ENCODE peak calls at places on chromosomes 11 and 22, in eight cellular contexts. M is heart left ventricle; R is small intestine; T is dorsolateral prefrontal cortex; Y is naive thymus-derived CD4-positive, alpha-beta T cell; W is right lobe of liver; A is substantia nigra; C is H1. V is an unnamed sample.

GRCh38 chr11:9565822-9566560 is 7.5 kb upstream of the WEE1 start:
- DNase-seq in M (no peak), R (peak), T (no peak), Y (no peak), W (no peak), A (no peak), C (no peak), V (no peak)

GRCh38 chr11:44592125-44592643 is 26.7 kb downstream of the CD82 start:
- DNase-seq in M (no peak), R (no peak), T (no peak), Y (no peak), W (no peak), A (no peak), C (no peak), V (no peak)

GRCh38 chr22:30204015-30204741 is 42.4 kb downstream of the LIF start:
- DNase-seq in M (no peak), R (no peak), T (no peak), Y (no peak), W (peak), A (no peak), C (no peak), V (no peak)

GRCh38 chr11:17593466-17594245 is 46.6 kb downstream of the OTOG start:
- DNase-seq in M (no peak), R (no peak), T (no peak), Y (no peak), W (no peak), A (no peak), C (peak), V (no peak)

GRCh38 chr11:14668733-14669301 is 25.2 kb downstream of the PDE3B start:
- DNase-seq in M (no peak), R (no peak), T (no peak), Y (no peak), W (no peak), A (no peak), C (no peak), V (no peak)

GRCh38 chr11:126277780-126278179 is 5.1 kb upstream of the TIRAP start:
- DNase-seq in M (no peak), R (no peak), T (no peak), Y (no peak), W (peak), A (no peak), C (no peak), V (no peak)

GRCh38 chr11:86212212-86212611 is 32.3 kb upstream of the EED start:
- DNase-seq in M (no peak), R (peak), T (no peak), Y (no peak), W (no peak), A (no peak), C (no peak), V (no peak)

GRCh38 chr11:36426226-36426848 is 83.7 kb downstream of the TRAF6 start:
- DNase-seq in M (no peak), R (peak), T (no peak), Y (no peak), W (no peak), A (no peak), C (no peak), V (no peak)

GRCh38 chr11:95788921-95789505 is 569 bp downstream of the FAM76B start:
- DNase-seq in M (no peak), R (no peak), T (peak), Y (peak), W (no peak), A (no peak), C (no peak), V (no peak)

GRCh38 chr11:2779981-2780849 is 80.4 kb upstream of the KCNQ1OT1 start:
- DNase-seq in M (peak), R (no peak), T (peak), Y (no peak), W (peak), A (no peak), C (peak), V (peak)

GRCh38 chr11:11268706-11269105 is 84.3 kb downstream of the CSNK2A3 start:
- DNase-seq in M (no peak), R (no peak), T (no peak), Y (no peak), W (no peak), A (no peak), C (no peak), V (no peak)

GRCh38 chr11:107598225-107599139 is 7.5 kb downstream of the ELMOD1 start:
- DNase-seq in M (no peak), R (peak), T (no peak), Y (no peak), W (peak), A (no peak), C (peak), V (peak)

GRCh38 chr11:112590778-112591177 is 330.1 kb upstream of the PLET1 start:
- DNase-seq in M (no peak), R (no peak), T (no peak), Y (no peak), W (no peak), A (no peak), C (no peak), V (no peak)

GRCh38 chr11:34072041-34072440 is 20.5 kb downstream of the CAPRIN1 start:
- DNase-seq in M (no peak), R (no peak), T (no peak), Y (no peak), W (no peak), A (no peak), C (no peak), V (no peak)

GRCh38 chr11:35216962-35217667 is 78.1 kb downstream of the CD44 start:
- DNase-seq in M (no peak), R (no peak), T (no peak), Y (peak), W (no peak), A (no peak), C (no peak), V (no peak)

GRCh38 chr22:42189761-42190160 is 59.2 kb upstream of the CYP2D6 start:
- DNase-seq in M (no peak), R (no peak), T (no peak), Y (no peak), W (no peak), A (no peak), C (no peak), V (no peak)

GRCh38 chr11:12625438-12626071 is 48.7 kb upstream of the TEAD1 start:
- DNase-seq in M (no peak), R (no peak), T (no peak), Y (no peak), W (no peak), A (no peak), C (no peak), V (no peak)

GRCh38 chr11:75520688-75521087 is 5.1 kb downstream of the GDPD5 start:
- DNase-seq in M (no peak), R (no peak), T (no peak), Y (no peak), W (peak), A (no peak), C (no peak), V (no peak)

GRCh38 chr11:117589024-117589423 is 208.0 kb downstream of the DSCAML1 start:
- DNase-seq in M (no peak), R (no peak), T (no peak), Y (no peak), W (no peak), A (no peak), C (no peak), V (no peak)

GRCh38 chr11:280762-281485 is 2.7 kb downstream of the NLRP6 start:
- DNase-seq in M (no peak), R (peak), T (no peak), Y (peak), W (peak), A (no peak), C (peak), V (peak)

GRCh38 chr11:60629399-60629798 is 70.0 kb upstream of the MS4A8 start:
- DNase-seq in M (no peak), R (peak), T (no peak), Y (no peak), W (no peak), A (no peak), C (no peak), V (no peak)

GRCh38 chr11:18379201-18379600 is 15.2 kb upstream of the LDHA start:
- DNase-seq in M (no peak), R (no peak), T (no peak), Y (no peak), W (no peak), A (no peak), C (no peak), V (no peak)

GRCh38 chr22:35021166-35021565 is 44.8 kb upstream of the ISX start:
- DNase-seq in M (no peak), R (peak), T (no peak), Y (no peak), W (no peak), A (no peak), C (no peak), V (no peak)

GRCh38 chr11:11115475-11115874 is 237.6 kb downstream of the CSNK2A3 start:
- DNase-seq in M (no peak), R (no peak), T (no peak), Y (no peak), W (no peak), A (no peak), C (no peak), V (no peak)

GRCh38 chr11:74255741-74256369 is 55.6 kb downstream of the P4HA3 start:
- DNase-seq in M (peak), R (peak), T (no peak), Y (peak), W (no peak), A (no peak), C (peak), V (peak)

DNA sequence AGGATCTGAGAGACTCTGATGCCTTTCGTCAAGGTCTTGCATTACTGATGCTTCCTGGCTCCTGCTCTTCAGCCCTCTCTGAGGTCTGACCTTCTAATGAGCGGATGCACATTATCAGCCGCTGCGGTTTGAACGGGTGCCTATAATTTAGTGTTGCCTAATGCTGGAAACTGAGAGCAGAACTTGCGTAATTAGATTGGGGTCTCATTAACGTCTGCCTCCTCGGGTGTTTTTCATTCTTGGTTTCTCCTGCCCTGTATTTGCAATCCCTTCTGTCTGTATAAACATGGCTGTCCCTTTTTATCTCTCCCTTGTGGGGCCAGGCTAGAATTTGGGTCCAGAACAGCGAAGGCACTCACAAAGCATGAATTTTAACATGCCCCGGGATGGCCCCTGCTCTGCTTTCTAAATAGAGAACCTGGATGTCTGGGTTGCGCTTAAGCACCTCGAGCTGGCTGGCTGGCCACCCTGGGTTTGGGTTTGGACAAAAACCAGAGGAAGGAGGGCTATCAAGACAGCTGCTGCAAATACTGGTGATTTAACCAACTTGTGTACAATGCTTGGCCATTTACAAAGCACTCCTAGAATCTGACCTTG is 118.6 kb downstream of the TIMP3 start:
- DNase-seq in M (peak), R (no peak), T (no peak), Y (no peak), W (no peak), A (no peak), C (no peak), V (no peak)
- H3K27ac ChIP-seq in M (no peak), R (no peak), T (no peak), Y (no peak), W (no peak), A (no peak), C (no peak), V (no peak)

GRCh38 chr11:76605338-76606074 is 65.0 kb downstream of the LRRC32 start:
- DNase-seq in M (no peak), R (peak), T (no peak), Y (no peak), W (no peak), A (no peak), C (no peak), V (no peak)

GRCh38 chr11:76604081-76604601 is 66.4 kb downstream of the LRRC32 start:
- DNase-seq in M (no peak), R (no peak), T (peak), Y (no peak), W (no peak), A (no peak), C (peak), V (no peak)

GRCh38 chr11:76604652-76605241 is 65.8 kb downstream of the LRRC32 start:
- DNase-seq in M (peak), R (no peak), T (no peak), Y (no peak), W (peak), A (peak), C (no peak), V (no peak)

GRCh38 chr11:76607431-76607830 is 63.1 kb downstream of the LRRC32 start:
- DNase-seq in M (no peak), R (no peak), T (no peak), Y (no peak), W (no peak), A (no peak), C (no peak), V (no peak)

DNA sequence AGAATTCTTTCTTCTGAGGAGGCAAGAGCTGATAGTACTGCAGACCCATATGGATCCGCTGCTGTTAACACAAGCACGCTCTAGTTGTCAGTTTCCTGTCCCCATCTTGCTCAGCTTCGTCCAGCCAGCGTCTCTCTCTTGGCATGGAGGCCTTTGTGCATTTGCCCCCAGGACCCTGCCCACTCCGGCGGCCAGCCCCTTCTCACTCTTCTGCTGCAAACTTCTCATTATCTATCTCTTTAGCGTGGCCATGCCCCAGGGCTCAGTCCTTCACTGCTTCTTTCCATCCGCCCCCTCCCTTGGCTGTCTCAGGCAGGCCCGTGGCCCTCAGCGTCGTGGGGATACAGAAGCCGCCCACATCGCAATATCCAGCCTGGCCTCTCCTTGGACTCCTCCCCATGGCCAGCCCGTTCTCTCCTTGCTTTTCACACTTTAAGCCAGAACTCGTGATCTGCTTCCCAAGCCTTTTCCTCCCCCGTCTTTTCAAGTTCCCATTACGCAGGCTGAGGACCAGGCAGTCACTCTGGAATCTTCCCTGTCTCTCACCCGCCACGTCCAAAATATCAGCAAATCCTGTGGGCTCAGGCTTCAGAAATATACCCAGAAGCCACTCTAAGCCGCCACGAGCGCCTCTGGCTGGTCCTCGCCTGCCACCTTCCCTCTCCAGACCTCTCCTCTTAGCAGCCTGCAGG is 64.3 kb downstream of the LRRC32 start:
- DNase-seq in M (peak), R (no peak), T (no peak), Y (no peak), W (no peak), A (no peak), C (peak), V (no peak)
- H3K27ac ChIP-seq in M (peak), R (peak), T (no peak), Y (no peak), W (peak), A (no peak), C (no peak), V (no peak)

DNA sequence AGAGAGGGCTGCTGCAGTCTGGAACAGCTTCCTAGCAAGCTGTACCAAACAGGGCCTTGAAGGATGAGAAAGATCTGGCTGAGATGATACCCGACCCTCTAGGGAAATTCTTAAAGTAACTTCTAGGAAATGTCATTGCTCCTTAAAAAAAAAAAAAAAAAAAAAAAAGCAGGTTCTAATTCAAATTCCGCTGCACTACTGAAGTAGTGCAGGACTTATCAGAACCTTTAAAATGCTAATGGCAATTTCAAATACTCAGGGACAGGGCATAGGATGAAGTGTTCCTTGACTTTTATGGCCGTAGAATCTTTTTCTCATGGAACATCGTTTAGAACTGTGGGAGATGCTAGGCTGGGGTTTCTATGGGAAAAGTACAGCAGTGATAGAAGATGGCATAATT is 13.1 kb downstream of the MIAT start:
- DNase-seq in M (no peak), R (no peak), T (no peak), Y (no peak), W (no peak), A (no peak), C (no peak), V (no peak)
- H3K27ac ChIP-seq in M (no peak), R (no peak), T (no peak), Y (peak), W (no peak), A (no peak), C (no peak), V (peak)

DNA sequence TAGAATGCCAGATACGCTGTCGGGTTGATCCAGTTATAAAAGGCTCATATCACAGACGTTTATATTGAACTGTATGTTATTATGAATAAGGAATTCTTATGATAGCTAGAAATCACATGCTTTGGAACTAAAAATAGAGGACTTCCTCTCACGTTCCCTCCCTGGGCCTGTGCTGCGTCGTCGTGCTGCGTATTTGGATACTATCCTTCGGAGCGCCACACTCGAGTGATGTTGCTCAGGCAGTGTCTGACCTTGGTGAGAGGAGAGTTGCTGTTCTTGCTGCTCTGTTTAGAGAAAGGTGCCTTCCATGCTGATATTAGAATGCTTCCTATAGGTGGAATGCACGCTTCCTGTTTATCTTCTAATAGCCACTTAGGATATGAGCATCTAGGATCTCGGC is 20.2 kb upstream of the ST14 start:
- DNase-seq in M (peak), R (no peak), T (no peak), Y (no peak), W (no peak), A (no peak), C (no peak), V (no peak)
- H3K27ac ChIP-seq in M (peak), R (no peak), T (peak), Y (no peak), W (no peak), A (no peak), C (no peak), V (no peak)

GRCh38 chr22:46287873-46288751 is 8.6 kb upstream of the GTSE1 start:
- DNase-seq in M (peak), R (peak), T (no peak), Y (no peak), W (no peak), A (no peak), C (no peak), V (peak)
- H3K27ac ChIP-seq in M (peak), R (peak), T (no peak), Y (no peak), W (peak), A (no peak), C (no peak), V (peak)

DNA sequence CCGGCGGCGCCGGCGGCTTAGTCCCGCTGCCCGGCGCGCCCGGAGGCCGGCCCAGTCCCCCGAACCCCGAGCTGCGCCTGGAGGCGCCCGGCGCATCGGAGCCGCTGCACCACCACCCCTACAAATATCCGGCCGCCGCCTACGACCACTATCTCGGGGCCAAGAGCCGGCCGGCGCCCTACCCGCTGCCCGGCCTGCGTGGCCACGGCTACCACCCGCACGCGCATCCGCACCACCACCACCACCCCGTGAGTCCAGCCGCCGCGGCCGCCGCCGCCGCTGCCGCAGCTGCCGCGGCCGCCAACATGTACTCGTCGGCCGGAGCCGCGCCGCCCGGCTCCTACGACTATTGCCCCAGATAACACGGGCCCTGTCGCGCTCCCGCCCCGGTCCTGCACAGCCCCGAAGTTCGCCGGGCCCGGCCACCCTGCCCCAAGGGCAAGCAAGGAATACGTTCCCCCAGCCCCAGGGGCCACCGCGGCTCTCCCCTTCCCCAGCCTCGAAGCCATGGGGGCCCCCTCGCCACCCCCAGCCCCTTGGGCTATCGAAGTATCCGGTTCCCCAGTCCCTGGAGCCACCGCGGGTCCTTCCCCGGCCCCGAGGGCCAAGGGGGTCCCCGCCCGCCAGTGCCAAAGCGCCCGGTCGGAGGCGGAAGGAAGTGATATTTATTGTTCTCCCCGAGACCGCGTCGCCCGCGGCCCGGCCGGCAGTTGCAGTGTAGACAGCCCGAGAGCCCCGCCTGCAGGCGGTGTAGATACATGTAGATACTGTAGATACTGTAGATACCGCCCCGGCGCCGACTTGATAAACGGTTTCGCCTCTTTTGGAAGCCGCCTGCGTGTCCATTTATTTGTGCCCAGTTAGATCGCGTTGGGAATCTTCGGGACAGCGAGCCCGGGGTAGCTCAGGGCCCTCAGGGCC is 6.2 kb downstream of the TBX1 start:
- DNase-seq in M (peak), R (peak), T (no peak), Y (no peak), W (peak), A (no peak), C (peak), V (peak)
- H3K27ac ChIP-seq in M (no peak), R (no peak), T (no peak), Y (no peak), W (no peak), A (no peak), C (no peak), V (peak)

GRCh38 chr11:25298450-25298849 is 801.6 kb downstream of the LUZP2 start:
- DNase-seq in M (no peak), R (no peak), T (no peak), Y (no peak), W (no peak), A (no peak), C (no peak), V (no peak)

DNA sequence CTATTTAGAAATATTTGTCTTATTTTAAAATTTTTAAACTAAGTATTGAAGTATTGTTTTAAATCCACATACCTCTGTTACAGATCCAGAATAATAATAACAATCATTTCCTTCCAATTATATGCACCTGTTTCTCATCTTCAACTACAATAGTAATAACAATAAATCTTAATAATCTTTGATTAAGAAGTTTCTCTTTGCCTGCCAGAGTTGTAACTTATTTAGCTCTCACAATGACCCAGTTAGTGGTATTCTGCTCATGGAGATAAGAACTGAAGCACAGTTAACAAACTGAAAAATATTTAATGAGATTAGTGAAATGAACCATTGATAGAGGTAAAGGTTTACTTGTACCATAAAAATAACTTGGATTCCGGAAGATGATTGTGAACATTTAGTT is 796.3 kb downstream of the LUZP2 start:
- DNase-seq in M (no peak), R (no peak), T (no peak), Y (no peak), W (no peak), A (no peak), C (no peak), V (no peak)
- H3K27ac ChIP-seq in M (no peak), R (no peak), T (no peak), Y (no peak), W (no peak), A (no peak), C (no peak), V (no peak)